ENCODE peak calls at places on chromosome 10, in four cellular contexts. V, X, I and G are unnamed samples.

GRCh38 chr10:97498841-97499560 is at the start of gene UBTD1:
- DNase-seq in I (peak; percentile 49), X (peak; percentile 15), V (peak; percentile 60), G (peak; percentile 10)

GRCh38 chr10:127826161-127826740 is 66.5 kb downstream of the CLRN3 start:
- DNase-seq in I (no peak), V (no peak), X (no peak), G (no peak)

GRCh38 chr10:88114368-88114767 is 250.9 kb downstream of the PTEN start:
- DNase-seq in I (no peak), V (peak; percentile 14), X (no peak), G (no peak)

GRCh38 chr10:52568309-52568708 is 204.3 kb downstream of the MBL2 start:
- DNase-seq in X (no peak), I (no peak), V (no peak), G (no peak)

GRCh38 chr10:47366056-47366631 is 17.9 kb downstream of the ZNF488 start:
- DNase-seq in V (no peak), X (no peak), I (no peak), G (no peak)

GRCh38 chr10:26486985-26487850 is 49.1 kb downstream of the APBB1IP start:
- DNase-seq in V (peak; percentile 96), I (no peak), X (peak; percentile 67), G (peak; percentile 68)

GRCh38 chr10:128875030-128875744 is 591.9 kb upstream of the MGMT start:
- DNase-seq in V (no peak), I (no peak), X (no peak), G (no peak)

GRCh38 chr10:22599048-22599561 is 115.3 kb downstream of the PIP4K2A start:
- DNase-seq in V (peak; percentile 87), X (no peak), I (no peak), G (no peak)

GRCh38 chr10:12465385-12466136 is 116.2 kb downstream of the CAMK1D start:
- DNase-seq in V (peak; percentile 39), X (no peak), I (no peak), G (no peak)

GRCh38 chr10:126063353-126063791 is 167.0 kb downstream of the FANK1 start:
- DNase-seq in V (peak; percentile 98), I (no peak), X (no peak), G (no peak)

GRCh38 chr10:34145751-34146150 is 669.3 kb downstream of the PARD3 start:
- DNase-seq in I (no peak), X (no peak), V (peak; percentile 73), G (no peak)

GRCh38 chr10:24947304-24948097 is 4.9 kb downstream of the PRTFDC1 start:
- DNase-seq in V (peak; percentile 73), I (no peak), X (no peak), G (no peak)

GRCh38 chr10:82861889-82862288 is 986.9 kb downstream of the NRG3 start:
- DNase-seq in V (no peak), X (no peak), I (no peak), G (no peak)

GRCh38 chr10:123564631-123565030 is 101.5 kb upstream of the GPR26 start:
- DNase-seq in X (no peak), I (no peak), V (no peak), G (no peak)

GRCh38 chr10:32403091-32403490 is 42.8 kb upstream of the CCDC7 start:
- DNase-seq in X (no peak), V (no peak), I (no peak), G (no peak)

GRCh38 chr10:6213908-6214307 is 11.2 kb downstream of the PFKFB3 start:
- DNase-seq in V (no peak), I (no peak), X (no peak), G (no peak)

GRCh38 chr10:6212806-6213205 is 10.1 kb downstream of the PFKFB3 start:
- DNase-seq in V (no peak), X (no peak), I (no peak), G (no peak)

GRCh38 chr10:6212266-6212640 is 9.5 kb downstream of the PFKFB3 start:
- DNase-seq in X (no peak), V (no peak), I (no peak), G (no peak)

GRCh38 chr10:6213257-6213905 is 10.6 kb downstream of the PFKFB3 start:
- DNase-seq in X (no peak), V (peak; percentile 20), I (no peak), G (no peak)

DNA sequence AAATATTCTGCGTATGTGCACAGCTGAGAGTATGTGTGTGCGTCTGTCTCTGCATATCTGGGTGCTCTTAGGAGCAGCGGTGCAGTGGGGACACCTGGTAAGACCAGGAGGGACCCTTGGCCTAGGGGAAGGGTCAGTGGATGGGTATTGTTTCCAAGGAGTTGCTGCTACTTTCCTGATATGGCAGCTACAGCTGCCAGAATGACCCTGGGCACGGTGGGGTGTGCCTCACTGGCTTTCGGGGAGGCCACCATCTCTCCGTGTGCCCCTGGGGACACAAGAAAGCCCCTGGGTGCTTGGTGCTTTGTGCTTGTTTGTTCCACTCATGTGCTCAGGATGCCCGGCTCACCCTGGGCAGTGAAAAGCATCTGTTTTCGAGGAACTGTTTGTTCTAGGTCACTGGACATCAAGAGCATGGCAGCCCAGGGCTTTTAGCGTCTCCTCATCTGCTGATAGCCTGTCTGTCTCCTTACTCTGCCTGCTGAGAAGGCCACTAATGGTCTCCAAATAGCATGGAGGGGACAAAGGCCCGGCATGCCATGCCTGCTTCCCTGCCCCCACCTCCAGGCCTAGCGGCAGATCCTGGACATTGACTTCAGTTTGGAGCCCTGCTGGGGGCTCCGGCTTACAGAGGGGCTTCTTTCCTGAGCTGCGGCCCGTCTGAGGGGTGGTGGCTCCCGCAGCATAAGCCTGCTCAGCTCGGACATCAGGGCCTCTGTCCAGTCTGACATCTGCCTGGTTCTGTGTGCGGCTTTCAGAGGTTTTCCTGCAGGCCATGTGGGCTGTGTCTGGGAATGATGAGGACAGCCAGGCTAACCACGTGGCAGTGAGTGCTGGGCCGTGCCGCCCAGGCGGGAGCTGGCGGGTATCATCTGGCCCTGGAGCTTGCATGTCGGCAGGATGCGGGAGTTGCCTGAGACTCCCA is 8.9 kb downstream of the PFKFB3 start:
- DNase-seq in X (no peak), I (no peak), V (peak; percentile 65), G (no peak)
- H3K36me3 ChIP-seq in X (peaks cover 40% of the 10 kb centered on the region), I (peaks cover 9% of the 10 kb centered on the region), V (peaks cover 18% of the 10 kb centered on the region), G (peaks cover 14% of the 10 kb centered on the region)

GRCh38 chr10:103334567-103334966 is 16.4 kb downstream of the PCGF6 start:
- DNase-seq in X (no peak), I (no peak), V (no peak), G (no peak)
- H3K36me3 ChIP-seq in X (peaks cover 9% of the 10 kb centered on the region), I (peaks cover 8% of the 10 kb centered on the region), V (no peaks in the 10 kb centered on the region), G (no peaks in the 10 kb centered on the region)

DNA sequence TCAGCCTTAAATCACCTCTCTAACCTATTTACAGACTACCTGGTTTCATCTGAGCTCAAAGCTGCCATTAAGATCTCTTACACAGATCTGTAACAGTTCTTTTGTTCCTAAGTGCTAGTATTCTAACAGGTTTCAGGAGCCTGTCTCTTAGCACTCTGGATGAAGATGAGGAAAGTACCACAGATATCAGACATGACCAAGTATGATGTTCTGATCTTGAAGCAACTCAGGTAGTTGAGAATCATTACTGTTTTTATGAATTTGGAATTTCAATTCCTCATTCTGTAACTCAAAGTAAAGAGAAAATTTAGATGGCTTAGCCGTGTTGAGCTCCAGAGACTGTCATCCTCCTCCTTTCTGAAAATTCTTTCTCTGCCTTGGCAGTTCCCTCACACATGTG is 30.8 kb downstream of the CCDC186 start:
- DNase-seq in I (no peak), V (no peak), X (no peak), G (no peak)
- H3K36me3 ChIP-seq in I (peaks cover 4% of the 10 kb centered on the region), V (peaks cover 2% of the 10 kb centered on the region), X (peaks cover 33% of the 10 kb centered on the region), G (peaks cover 11% of the 10 kb centered on the region)

GRCh38 chr10:15784237-15784636 is 64.5 kb upstream of the ITGA8 start:
- DNase-seq in X (no peak), I (no peak), V (no peak), G (no peak)
- H3K36me3 ChIP-seq in X (peaks cover 46% of the 10 kb centered on the region), I (peaks cover 4% of the 10 kb centered on the region), V (peaks cover 2% of the 10 kb centered on the region), G (peaks cover 35% of the 10 kb centered on the region)

GRCh38 chr10:92594194-92594593 is 1.3 kb downstream of the KIF11 start:
- DNase-seq in X (no peak), V (no peak), I (no peak), G (no peak)
- H3K36me3 ChIP-seq in X (no peaks in the 10 kb centered on the region), V (no peaks in the 10 kb centered on the region), I (no peaks in the 10 kb centered on the region), G (no peaks in the 10 kb centered on the region)

DNA sequence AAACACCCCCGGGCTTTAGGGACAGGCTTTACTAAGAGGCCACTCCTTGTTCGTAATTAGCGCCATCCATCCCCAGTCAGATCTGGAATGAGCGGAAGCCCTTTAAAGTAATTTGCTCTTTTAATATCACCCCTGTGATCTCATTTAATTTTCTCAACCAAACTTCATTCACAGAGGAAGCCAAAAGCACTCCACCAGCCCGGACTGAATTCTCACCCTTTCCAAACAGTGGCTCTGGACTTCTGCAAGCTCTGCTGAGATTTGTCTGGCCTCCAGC is 43.1 kb downstream of the UNC5B start:
- DNase-seq in I (no peak), X (no peak), V (no peak), G (no peak)
- H3K36me3 ChIP-seq in I (no peaks in the 10 kb centered on the region), X (no peaks in the 10 kb centered on the region), V (no peaks in the 10 kb centered on the region), G (no peaks in the 10 kb centered on the region)

GRCh38 chr10:124675824-124676223 is 68.4 kb downstream of the FAM53B start:
- DNase-seq in V (no peak), I (no peak), X (no peak), G (no peak)
- H3K36me3 ChIP-seq in V (no peaks in the 10 kb centered on the region), I (no peaks in the 10 kb centered on the region), X (peaks cover 8% of the 10 kb centered on the region), G (no peaks in the 10 kb centered on the region)

GRCh38 chr10:119667562-119668328 is 16.6 kb downstream of the BAG3 start:
- DNase-seq in X (no peak), I (no peak), V (peak; percentile 98), G (no peak)

GRCh38 chr10:119666709-119667004 is 15.5 kb downstream of the BAG3 start:
- DNase-seq in I (no peak), V (no peak), X (no peak), G (no peak)

GRCh38 chr10:119663866-119664698 is 12.9 kb downstream of the BAG3 start:
- DNase-seq in X (peak; percentile 24), V (no peak), I (no peak), G (peak; percentile 36)

GRCh38 chr10:119668461-119668860 is 17.3 kb downstream of the BAG3 start:
- DNase-seq in I (no peak), V (no peak), X (no peak), G (no peak)

DNA sequence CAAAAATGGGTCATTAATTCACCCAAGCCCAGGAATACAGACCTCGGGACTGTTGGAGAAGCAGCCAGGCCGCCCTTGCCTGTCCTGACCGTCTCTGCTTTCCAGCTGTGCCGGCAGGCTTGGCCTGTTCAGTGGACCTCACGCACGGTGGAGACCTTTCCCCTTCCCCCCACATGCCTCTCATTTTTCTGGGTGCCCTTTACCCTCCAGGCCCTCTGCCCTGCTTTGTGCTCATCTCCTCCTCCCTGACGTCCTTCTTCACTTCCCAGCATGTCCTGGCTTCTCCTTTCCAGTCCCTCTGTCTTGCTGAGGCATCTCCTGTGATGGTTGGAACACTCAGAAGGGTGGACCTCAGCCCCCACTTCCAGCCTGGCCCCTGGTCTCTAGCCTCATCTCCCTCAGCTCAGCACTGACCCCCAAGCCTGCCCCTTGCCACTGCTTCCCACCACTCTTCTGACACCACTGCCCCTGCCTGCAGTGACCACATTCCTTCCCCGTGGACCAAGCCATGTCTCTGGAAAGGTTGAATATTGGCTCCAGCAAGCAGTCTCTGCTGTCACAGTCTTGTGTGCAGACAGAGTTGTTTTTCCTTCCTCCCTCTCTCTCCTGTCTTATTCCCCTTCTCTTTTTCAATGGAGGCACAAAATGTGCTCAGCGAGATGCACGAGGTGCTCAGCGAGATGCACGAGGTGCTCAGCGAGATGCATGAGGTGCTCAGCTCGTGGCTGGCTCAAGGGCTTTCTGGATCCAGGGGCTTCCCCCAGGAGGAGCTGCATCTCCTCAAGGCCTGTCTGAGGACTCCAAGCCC is 14.9 kb downstream of the BAG3 start:
- DNase-seq in I (no peak), X (no peak), V (no peak), G (no peak)
- H3K36me3 ChIP-seq in I (peaks cover 8% of the 10 kb centered on the region), X (peaks cover 15% of the 10 kb centered on the region), V (peaks cover 16% of the 10 kb centered on the region), G (peaks cover 8% of the 10 kb centered on the region)

GRCh38 chr10:71829171-71829570 is 21.9 kb downstream of the PSAP start:
- DNase-seq in V (no peak), X (no peak), I (no peak), G (no peak)
- H3K36me3 ChIP-seq in V (peaks cover 25% of the 10 kb centered on the region), X (peaks cover 76% of the 10 kb centered on the region), I (peaks cover 42% of the 10 kb centered on the region), G (peaks cover 52% of the 10 kb centered on the region)